ENCODE peak calls at places on chromosomes 1 and 21, in nine cellular contexts. L is H9, X is fibroblast of lung, V is uterus, H is psoas muscle, A is cardiac muscle cell, C is IMR-90, Q is Peyer's patch, G is lung. K is an unnamed sample.

GRCh38 chr21:41207401-41208388 is 39.7 kb downstream of the BACE2 start:
- DNase-seq in L (no peak), X (peak; percentile 84), V (peak; percentile 34), H (peak; percentile 70), A (peak; percentile 89), C (peak; percentile 86), Q (peak; percentile 79), G (peak; percentile 45), K (no peak)

GRCh38 chr1:154481058-154481457 is 21.0 kb upstream of the TDRD10 start:
- DNase-seq in L (no peak), X (no peak), V (no peak), H (no peak), A (no peak), C (no peak), Q (no peak), G (no peak), K (no peak)

GRCh38 chr21:33961061-33961460 is 45.5 kb upstream of the ATP5PO start:
- DNase-seq in L (no peak), X (no peak), V (no peak), H (no peak), A (no peak), C (no peak), Q (no peak), G (no peak), K (no peak)

GRCh38 chr1:168700565-168701331 is 28.3 kb downstream of the DPT start:
- DNase-seq in L (no peak), X (no peak), V (no peak), H (no peak), A (no peak), C (no peak), Q (no peak), G (no peak), K (no peak)

GRCh38 chr1:27306892-27307850 is 14.8 kb upstream of the TMEM222 start:
- DNase-seq in L (peak; percentile 91), X (no peak), V (no peak), H (no peak), A (no peak), C (no peak), Q (no peak), G (no peak), K (no peak)

GRCh38 chr1:6870571-6870970 is 85.3 kb downstream of the CAMTA1 start:
- DNase-seq in L (no peak), X (peak; percentile 42), V (no peak), H (no peak), A (no peak), C (peak; percentile 53), Q (no peak), G (no peak), K (no peak)

GRCh38 chr1:222845763-222846162 is 30.9 kb downstream of the DISP1 start:
- DNase-seq in L (no peak), X (no peak), V (no peak), H (no peak), A (no peak), C (no peak), Q (no peak), G (no peak), K (no peak)

GRCh38 chr1:109906160-109906838 is 4.3 kb upstream of the CSF1 start:
- DNase-seq in L (no peak), X (no peak), V (no peak), H (no peak), A (no peak), C (no peak), Q (peak; percentile 78), G (no peak), K (peak; percentile 90)

GRCh38 chr1:9843576-9843945 is 19.8 kb upstream of the CLSTN1 start:
- DNase-seq in L (no peak), X (no peak), V (no peak), H (no peak), A (no peak), C (no peak), Q (no peak), G (no peak), K (no peak)

DNA sequence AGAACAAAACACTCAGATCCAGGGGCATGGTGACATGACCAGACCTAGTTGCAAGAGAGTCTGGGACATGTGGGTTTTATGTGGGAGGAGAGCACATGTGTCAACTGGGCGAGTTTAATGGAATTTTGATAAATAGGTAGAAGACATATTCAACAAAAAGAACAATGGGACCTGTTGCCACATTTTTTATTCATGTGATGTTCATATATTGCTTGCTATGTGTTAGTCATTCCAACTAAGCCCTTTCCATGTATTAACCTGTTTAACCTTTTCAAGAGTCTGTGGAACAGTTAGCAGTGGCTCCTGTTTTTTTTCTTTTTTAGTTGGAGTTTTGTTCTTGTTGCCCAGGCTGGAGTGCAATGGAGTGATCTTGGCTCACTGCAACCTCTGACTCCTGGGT is 30.1 kb upstream of the CSF3R start:
- DNase-seq in L (no peak), X (no peak), V (no peak), H (no peak), A (no peak), C (no peak), Q (no peak), G (no peak), K (no peak)
- H3K27ac ChIP-seq in L (no peak overlapping the region), X (no peak overlapping the region), V (no peak overlapping the region), H (no peak overlapping the region), A (no peak overlapping the region), C (no peak overlapping the region), Q (no peak overlapping the region), G (no peak overlapping the region), K (no peak overlapping the region)

GRCh38 chr1:183595537-183595936 is 5.3 kb upstream of the NCF2 start:
- DNase-seq in L (no peak), X (no peak), V (no peak), H (no peak), A (no peak), C (no peak), Q (no peak), G (no peak), K (no peak)

GRCh38 chr1:183600136-183600535 is 9.9 kb upstream of the NCF2 start:
- DNase-seq in L (no peak), X (peak; percentile 90), V (no peak), H (no peak), A (peak; percentile 87), C (peak; percentile 92), Q (no peak), G (peak; percentile 58), K (peak; percentile 6)

GRCh38 chr1:183596500-183596899 is 6.2 kb upstream of the NCF2 start:
- DNase-seq in L (no peak), X (no peak), V (no peak), H (no peak), A (no peak), C (no peak), Q (no peak), G (no peak), K (no peak)

GRCh38 chr1:183598386-183598785 is 8.1 kb upstream of the NCF2 start:
- DNase-seq in L (no peak), X (no peak), V (no peak), H (no peak), A (no peak), C (peak; percentile 30), Q (no peak), G (no peak), K (no peak)

GRCh38 chr1:183597656-183598055 is 7.4 kb upstream of the NCF2 start:
- DNase-seq in L (no peak), X (no peak), V (no peak), H (no peak), A (no peak), C (peak; percentile 35), Q (no peak), G (no peak), K (no peak)
- H3K4me1 ChIP-seq in L (no peaks in the 10 kb centered on the region), X (no peaks in the 10 kb centered on the region), V (no peaks in the 10 kb centered on the region), H (no peaks in the 10 kb centered on the region), A (peaks cover 8% of the 10 kb centered on the region), C (peaks cover 5% of the 10 kb centered on the region), Q (peaks cover 5% of the 10 kb centered on the region), G (peaks cover 3% of the 10 kb centered on the region), K (no peaks in the 10 kb centered on the region)

DNA sequence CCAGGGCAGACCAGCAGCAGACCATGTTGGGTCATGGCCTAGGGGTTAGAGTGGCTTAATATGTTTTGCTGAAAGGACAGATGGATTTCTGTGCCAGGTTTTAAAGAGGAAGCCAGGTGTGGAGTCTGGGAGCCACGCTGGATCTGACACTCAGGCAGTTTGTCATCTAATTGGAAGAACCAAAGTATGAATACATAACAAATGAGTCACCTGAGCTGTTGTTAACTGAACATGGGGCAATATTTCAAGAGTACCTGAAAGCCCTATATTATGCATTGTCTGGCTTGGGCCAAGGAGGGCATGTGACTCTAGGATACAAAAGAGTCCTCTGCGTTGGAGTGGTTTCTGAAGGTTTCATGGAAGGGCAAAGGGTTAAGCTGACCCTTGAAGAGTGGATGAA is 70.6 kb downstream of the LMO4 start:
- DNase-seq in L (no peak), X (no peak), V (no peak), H (no peak), A (no peak), C (no peak), Q (no peak), G (no peak), K (no peak)
- H3K27ac ChIP-seq in L (no peak overlapping the region), X (no peak overlapping the region), V (no peak overlapping the region), H (no peak overlapping the region), A (no peak overlapping the region), C (no peak overlapping the region), Q (no peak overlapping the region), G (no peak overlapping the region), K (no peak overlapping the region)

GRCh38 chr1:226069818-226070489 is 7.4 kb downstream of the H3-3A start:
- DNase-seq in L (no peak), X (no peak), V (no peak), H (no peak), A (no peak), C (no peak), Q (no peak), G (no peak), K (no peak)
- H3K4me1 ChIP-seq in L (no peaks in the 10 kb centered on the region), X (no peaks in the 10 kb centered on the region), V (peaks cover 11% of the 10 kb centered on the region), H (peaks cover 22% of the 10 kb centered on the region), A (peaks cover 22% of the 10 kb centered on the region), C (peaks cover 2% of the 10 kb centered on the region), Q (peaks cover 3% of the 10 kb centered on the region), G (peaks cover 11% of the 10 kb centered on the region), K (peaks cover 61% of the 10 kb centered on the region)

GRCh38 chr1:206953626-206954025 is 7.4 kb upstream of the PIGR start:
- DNase-seq in L (no peak), X (no peak), V (no peak), H (no peak), A (no peak), C (no peak), Q (no peak), G (no peak), K (no peak)
- H3K27ac ChIP-seq in L (no peak overlapping the region), X (no peak overlapping the region), V (no peak overlapping the region), H (no peak overlapping the region), A (no peak overlapping the region), C (no peak overlapping the region), Q (peak overlapping the region; percentile 75), G (peak overlapping the region; percentile 65), K (no peak overlapping the region)